ENCODE peak calls at places on chromosomes 1 and 21, in nine cellular contexts. One of them, this sample, is unnamed.

GRCh38 chr1:224116131-224116530 is 2.2 kb downstream of the FBXO28 start:
- DNase-seq in T-helper 1 cell: no peak
- DNase-seq in naive thymus-derived CD8-positive, alpha-beta T cell: no peak
- DNase-seq in stimulated activated CD4-positive, alpha-beta T cell treated with anti-CD3 and anti-CD28 coated beads, Interleukin-2, amount 100 ng/mL, for 48 hours: no peak
- DNase-seq in H54: no peak
- DNase-seq in hepatic stellate cell: peak
- DNase-seq in NCI-H2081: peak
- DNase-seq in HFF-Myc: no peak
- DNase-seq in activated B cell treated with CpG ODN at 0.5 μM for 24 hours: no peak
- DNase-seq in this sample: no peak

GRCh38 chr1:116826818-116827606 is 72.8 kb downstream of the CD2 start:
- DNase-seq in T-helper 1 cell: no peak
- DNase-seq in naive thymus-derived CD8-positive, alpha-beta T cell: no peak
- DNase-seq in stimulated activated CD4-positive, alpha-beta T cell treated with anti-CD3 and anti-CD28 coated beads, Interleukin-2, amount 100 ng/mL, for 48 hours: peak
- DNase-seq in H54: no peak
- DNase-seq in hepatic stellate cell: no peak
- DNase-seq in NCI-H2081: no peak
- DNase-seq in HFF-Myc: no peak
- DNase-seq in activated B cell treated with CpG ODN at 0.5 μM for 24 hours: no peak
- DNase-seq in this sample: no peak

GRCh38 chr21:26179501-26179900 is 8.9 kb upstream of the APP start:
- DNase-seq in T-helper 1 cell: no peak
- DNase-seq in naive thymus-derived CD8-positive, alpha-beta T cell: no peak
- DNase-seq in stimulated activated CD4-positive, alpha-beta T cell treated with anti-CD3 and anti-CD28 coated beads, Interleukin-2, amount 100 ng/mL, for 48 hours: no peak
- DNase-seq in H54: no peak
- DNase-seq in hepatic stellate cell: no peak
- DNase-seq in NCI-H2081: no peak
- DNase-seq in HFF-Myc: no peak
- DNase-seq in activated B cell treated with CpG ODN at 0.5 μM for 24 hours: no peak
- DNase-seq in this sample: no peak

GRCh38 chr1:165841582-165842362 is 14.4 kb downstream of the UCK2 start:
- DNase-seq in T-helper 1 cell: no peak
- DNase-seq in naive thymus-derived CD8-positive, alpha-beta T cell: no peak
- DNase-seq in stimulated activated CD4-positive, alpha-beta T cell treated with anti-CD3 and anti-CD28 coated beads, Interleukin-2, amount 100 ng/mL, for 48 hours: no peak
- DNase-seq in H54: no peak
- DNase-seq in hepatic stellate cell: no peak
- DNase-seq in NCI-H2081: no peak
- DNase-seq in HFF-Myc: no peak
- DNase-seq in activated B cell treated with CpG ODN at 0.5 μM for 24 hours: no peak
- DNase-seq in this sample: no peak

GRCh38 chr1:167774710-167775109 is 52.9 kb downstream of the MPZL1 start:
- DNase-seq in T-helper 1 cell: no peak
- DNase-seq in naive thymus-derived CD8-positive, alpha-beta T cell: no peak
- DNase-seq in stimulated activated CD4-positive, alpha-beta T cell treated with anti-CD3 and anti-CD28 coated beads, Interleukin-2, amount 100 ng/mL, for 48 hours: no peak
- DNase-seq in H54: peak
- DNase-seq in hepatic stellate cell: peak
- DNase-seq in NCI-H2081: no peak
- DNase-seq in HFF-Myc: no peak
- DNase-seq in activated B cell treated with CpG ODN at 0.5 μM for 24 hours: no peak
- DNase-seq in this sample: no peak

GRCh38 chr1:4207842-4208692 is 308.0 kb upstream of the C1orf174 start:
- DNase-seq in T-helper 1 cell: no peak
- DNase-seq in naive thymus-derived CD8-positive, alpha-beta T cell: no peak
- DNase-seq in stimulated activated CD4-positive, alpha-beta T cell treated with anti-CD3 and anti-CD28 coated beads, Interleukin-2, amount 100 ng/mL, for 48 hours: no peak
- DNase-seq in H54: no peak
- DNase-seq in hepatic stellate cell: no peak
- DNase-seq in NCI-H2081: no peak
- DNase-seq in HFF-Myc: no peak
- DNase-seq in activated B cell treated with CpG ODN at 0.5 μM for 24 hours: no peak
- DNase-seq in this sample: no peak

GRCh38 chr1:43711049-43711448 is 3.7 kb downstream of the ST3GAL3 start:
- DNase-seq in T-helper 1 cell: no peak
- DNase-seq in naive thymus-derived CD8-positive, alpha-beta T cell: no peak
- DNase-seq in stimulated activated CD4-positive, alpha-beta T cell treated with anti-CD3 and anti-CD28 coated beads, Interleukin-2, amount 100 ng/mL, for 48 hours: no peak
- DNase-seq in H54: no peak
- DNase-seq in hepatic stellate cell: peak
- DNase-seq in NCI-H2081: no peak
- DNase-seq in HFF-Myc: no peak
- DNase-seq in activated B cell treated with CpG ODN at 0.5 μM for 24 hours: no peak
- DNase-seq in this sample: no peak

GRCh38 chr1:178819123-178819522 is 51.8 kb downstream of the ANGPTL1 start:
- DNase-seq in T-helper 1 cell: no peak
- DNase-seq in naive thymus-derived CD8-positive, alpha-beta T cell: no peak
- DNase-seq in stimulated activated CD4-positive, alpha-beta T cell treated with anti-CD3 and anti-CD28 coated beads, Interleukin-2, amount 100 ng/mL, for 48 hours: no peak
- DNase-seq in H54: no peak
- DNase-seq in hepatic stellate cell: no peak
- DNase-seq in NCI-H2081: no peak
- DNase-seq in HFF-Myc: no peak
- DNase-seq in activated B cell treated with CpG ODN at 0.5 μM for 24 hours: no peak
- DNase-seq in this sample: no peak

GRCh38 chr1:19222979-19223824 is 13.1 kb upstream of the UBR4 start:
- DNase-seq in T-helper 1 cell: no peak
- DNase-seq in naive thymus-derived CD8-positive, alpha-beta T cell: no peak
- DNase-seq in stimulated activated CD4-positive, alpha-beta T cell treated with anti-CD3 and anti-CD28 coated beads, Interleukin-2, amount 100 ng/mL, for 48 hours: no peak
- DNase-seq in H54: peak
- DNase-seq in hepatic stellate cell: no peak
- DNase-seq in NCI-H2081: no peak
- DNase-seq in HFF-Myc: no peak
- DNase-seq in activated B cell treated with CpG ODN at 0.5 μM for 24 hours: no peak
- DNase-seq in this sample: peak

GRCh38 chr21:42169758-42170157 is 49.2 kb upstream of the ABCG1 start:
- DNase-seq in T-helper 1 cell: no peak
- DNase-seq in naive thymus-derived CD8-positive, alpha-beta T cell: no peak
- DNase-seq in stimulated activated CD4-positive, alpha-beta T cell treated with anti-CD3 and anti-CD28 coated beads, Interleukin-2, amount 100 ng/mL, for 48 hours: no peak
- DNase-seq in H54: no peak
- DNase-seq in hepatic stellate cell: no peak
- DNase-seq in NCI-H2081: no peak
- DNase-seq in HFF-Myc: no peak
- DNase-seq in activated B cell treated with CpG ODN at 0.5 μM for 24 hours: no peak
- DNase-seq in this sample: no peak

GRCh38 chr1:87109012-87109411 is 194.6 kb downstream of the HS2ST1 start:
- DNase-seq in T-helper 1 cell: no peak
- DNase-seq in naive thymus-derived CD8-positive, alpha-beta T cell: no peak
- DNase-seq in stimulated activated CD4-positive, alpha-beta T cell treated with anti-CD3 and anti-CD28 coated beads, Interleukin-2, amount 100 ng/mL, for 48 hours: no peak
- DNase-seq in H54: no peak
- DNase-seq in hepatic stellate cell: no peak
- DNase-seq in NCI-H2081: no peak
- DNase-seq in HFF-Myc: no peak
- DNase-seq in activated B cell treated with CpG ODN at 0.5 μM for 24 hours: no peak
- DNase-seq in this sample: no peak

GRCh38 chr1:20373286-20373685 is 82.6 kb downstream of the VWA5B1 start:
- DNase-seq in T-helper 1 cell: no peak
- DNase-seq in naive thymus-derived CD8-positive, alpha-beta T cell: no peak
- DNase-seq in stimulated activated CD4-positive, alpha-beta T cell treated with anti-CD3 and anti-CD28 coated beads, Interleukin-2, amount 100 ng/mL, for 48 hours: no peak
- DNase-seq in H54: no peak
- DNase-seq in hepatic stellate cell: no peak
- DNase-seq in NCI-H2081: no peak
- DNase-seq in HFF-Myc: no peak
- DNase-seq in activated B cell treated with CpG ODN at 0.5 μM for 24 hours: no peak
- DNase-seq in this sample: no peak

GRCh38 chr1:95340056-95340455 is 106.0 kb downstream of the RWDD3 start:
- DNase-seq in T-helper 1 cell: no peak
- DNase-seq in naive thymus-derived CD8-positive, alpha-beta T cell: no peak
- DNase-seq in stimulated activated CD4-positive, alpha-beta T cell treated with anti-CD3 and anti-CD28 coated beads, Interleukin-2, amount 100 ng/mL, for 48 hours: no peak
- DNase-seq in H54: no peak
- DNase-seq in hepatic stellate cell: no peak
- DNase-seq in NCI-H2081: no peak
- DNase-seq in HFF-Myc: no peak
- DNase-seq in activated B cell treated with CpG ODN at 0.5 μM for 24 hours: no peak
- DNase-seq in this sample: no peak

GRCh38 chr21:42668620-42669019 is 15.2 kb downstream of the PDE9A start:
- DNase-seq in T-helper 1 cell: no peak
- DNase-seq in naive thymus-derived CD8-positive, alpha-beta T cell: no peak
- DNase-seq in stimulated activated CD4-positive, alpha-beta T cell treated with anti-CD3 and anti-CD28 coated beads, Interleukin-2, amount 100 ng/mL, for 48 hours: no peak
- DNase-seq in H54: no peak
- DNase-seq in hepatic stellate cell: no peak
- DNase-seq in NCI-H2081: no peak
- DNase-seq in HFF-Myc: no peak
- DNase-seq in activated B cell treated with CpG ODN at 0.5 μM for 24 hours: no peak
- DNase-seq in this sample: no peak

GRCh38 chr1:145695781-145696629 is 11.2 kb downstream of the PDZK1 start:
- DNase-seq in T-helper 1 cell: no peak
- DNase-seq in naive thymus-derived CD8-positive, alpha-beta T cell: no peak
- DNase-seq in stimulated activated CD4-positive, alpha-beta T cell treated with anti-CD3 and anti-CD28 coated beads, Interleukin-2, amount 100 ng/mL, for 48 hours: no peak
- DNase-seq in H54: no peak
- DNase-seq in hepatic stellate cell: no peak
- DNase-seq in NCI-H2081: no peak
- DNase-seq in HFF-Myc: no peak
- DNase-seq in activated B cell treated with CpG ODN at 0.5 μM for 24 hours: no peak
- DNase-seq in this sample: peak

This sample was measured in lower leg skin.